ENCODE peak calls at places on chromosomes 2 and 18, in nine cellular contexts. A is HFF-Myc; E is epithelial cell of esophagus; G is suprapubic skin; H is CD8-positive, alpha-beta T cell; J is choroid plexus epithelial cell; M is fibroblast of mammary gland; P is astrocyte of the spinal cord; Q is GM12865. I is an unnamed sample.

GRCh38 chr2:16584094-16584493 is 81.5 kb downstream of the CYRIA start:
- DNase-seq in A (no peak), E (no peak), G (no peak), H (no peak), J (no peak), M (no peak), P (no peak), Q (no peak), I (no peak)

GRCh38 chr2:200619275-200619674 is 33.5 kb downstream of the AOX1 start:
- DNase-seq in A (no peak), E (no peak), G (no peak), H (no peak), J (peak; percentile 47), M (peak; percentile 30), P (no peak), Q (no peak), I (no peak)

GRCh38 chr2:119264781-119265692 is 41.4 kb downstream of the STEAP3 start:
- DNase-seq in A (no peak), E (peak; percentile 67), G (no peak), H (no peak), J (peak; percentile 74), M (peak; percentile 47), P (peak; percentile 43), Q (peak; percentile 61), I (peak; percentile 57)

GRCh38 chr2:179788104-179788503 is 73.3 kb downstream of the ZNF385B start:
- DNase-seq in A (no peak), E (no peak), G (no peak), H (no peak), J (no peak), M (no peak), P (no peak), Q (no peak), I (no peak)

GRCh38 chr2:65232636-65233035 is 5.0 kb downstream of the ACTR2 start:
- DNase-seq in A (no peak), E (peak; percentile 45), G (no peak), H (no peak), J (peak; percentile 76), M (peak; percentile 62), P (peak; percentile 80), Q (peak; percentile 40), I (peak; percentile 78)

GRCh38 chr2:234335676-234336228 is 161.1 kb downstream of the ARL4C start:
- DNase-seq in A (no peak), E (peak; percentile 83), G (peak; percentile 96), H (peak; percentile 31), J (peak; percentile 74), M (peak; percentile 81), P (peak; percentile 67), Q (no peak), I (peak; percentile 78)

GRCh38 chr2:219616550-219616949 is 10.9 kb upstream of the SLC4A3 start:
- DNase-seq in A (no peak), E (no peak), G (no peak), H (no peak), J (no peak), M (no peak), P (no peak), Q (no peak), I (no peak)

GRCh38 chr18:51195086-51195601 is 2.3 kb downstream of the MEX3C start:
- DNase-seq in A (no peak), E (no peak), G (no peak), H (no peak), J (peak; percentile 49), M (peak; percentile 33), P (no peak), Q (no peak), I (no peak)

GRCh38 chr2:157244691-157245090 is 12.8 kb upstream of the GALNT5 start:
- DNase-seq in A (no peak), E (no peak), G (no peak), H (no peak), J (no peak), M (no peak), P (no peak), Q (no peak), I (no peak)

GRCh38 chr2:163198007-163198406 is 359.4 kb upstream of the KCNH7 start:
- DNase-seq in A (no peak), E (peak; percentile 13), G (no peak), H (no peak), J (no peak), M (no peak), P (no peak), Q (no peak), I (no peak)

GRCh38 chr18:31100598-31101147 is 1.5 kb downstream of the DSC2 start:
- DNase-seq in A (no peak), E (peak; percentile 31), G (peak; percentile 62), H (no peak), J (no peak), M (no peak), P (no peak), Q (no peak), I (no peak)

GRCh38 chr2:240302933-240303332 is 132.5 kb upstream of the GPC1 start:
- DNase-seq in A (no peak), E (no peak), G (no peak), H (no peak), J (no peak), M (no peak), P (no peak), Q (no peak), I (no peak)

GRCh38 chr2:139045524-139045923 is 265.3 kb upstream of the NXPH2 start:
- DNase-seq in A (no peak), E (no peak), G (no peak), H (no peak), J (no peak), M (no peak), P (no peak), Q (no peak), I (no peak)

GRCh38 chr2:227805578-227805977 is 8.1 kb upstream of the CCL20 start:
- DNase-seq in A (no peak), E (no peak), G (no peak), H (no peak), J (no peak), M (no peak), P (no peak), Q (peak; percentile 47), I (peak; percentile 30)

GRCh38 chr2:14720319-14720718 is 87.8 kb downstream of the LRATD1 start:
- DNase-seq in A (no peak), E (peak; percentile 34), G (no peak), H (no peak), J (no peak), M (peak; percentile 69), P (peak; percentile 25), Q (no peak), I (peak; percentile 1)

DNA sequence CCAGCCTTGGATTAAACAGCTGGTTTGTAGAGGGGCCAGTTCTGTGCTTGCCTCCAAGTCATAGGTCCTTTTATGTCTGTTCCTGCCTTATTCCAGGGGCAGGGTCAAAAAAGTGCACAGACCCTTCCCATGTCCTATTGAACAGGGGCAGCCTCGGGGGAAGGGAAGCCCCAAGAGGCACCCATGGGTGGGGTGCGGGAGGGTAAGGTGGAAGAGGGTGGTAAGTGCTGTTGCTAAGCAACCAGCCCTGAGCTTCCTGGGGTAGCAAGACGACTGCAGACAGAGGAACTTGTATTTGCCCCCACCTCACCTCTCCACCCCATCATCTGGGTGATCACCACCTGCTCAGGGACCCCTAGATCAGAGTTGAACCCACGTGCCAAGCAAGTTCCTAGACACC is 7.7 kb downstream of the DNMT3A start:
- DNase-seq in A (no peak), E (no peak), G (no peak), H (no peak), J (no peak), M (no peak), P (no peak), Q (no peak), I (no peak)
- H3K4me3 ChIP-seq in A (no peak overlapping the region), E (no peak overlapping the region), G (no peak overlapping the region), H (no peak overlapping the region), J (no peak overlapping the region), M (no peak overlapping the region), P (no peak overlapping the region), Q (no peak overlapping the region), I (no peak overlapping the region)

DNA sequence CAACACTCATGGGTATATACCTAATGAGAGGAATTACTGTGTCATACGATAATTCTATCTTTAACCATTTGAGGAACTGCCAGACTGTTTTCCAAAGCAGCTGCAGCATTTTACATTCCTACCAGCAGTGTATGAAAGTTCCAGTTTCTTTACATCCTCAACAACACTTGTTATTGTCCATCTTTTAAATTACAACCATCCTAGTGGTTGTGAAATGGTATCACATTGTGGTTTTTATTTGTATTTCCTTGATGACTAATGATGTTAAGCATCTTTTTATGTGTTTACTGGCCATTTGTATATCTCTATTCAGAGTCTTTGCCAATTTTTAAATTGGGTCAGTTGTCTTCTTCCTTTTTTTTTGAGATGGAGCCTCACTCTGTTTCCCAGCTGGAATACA is 4.0 kb upstream of the CKAP2L start:
- DNase-seq in A (no peak), E (peak; percentile 51), G (no peak), H (no peak), J (peak; percentile 52), M (peak; percentile 63), P (no peak), Q (no peak), I (peak; percentile 19)
- TF ChIP-seq CTCF in A (peak; percentile 39), E (peak; percentile 34), G (no peak), H (no peak), J (no peak), M (peak; percentile 34), P (no peak), Q (no peak), I (peak; percentile 34)

DNA sequence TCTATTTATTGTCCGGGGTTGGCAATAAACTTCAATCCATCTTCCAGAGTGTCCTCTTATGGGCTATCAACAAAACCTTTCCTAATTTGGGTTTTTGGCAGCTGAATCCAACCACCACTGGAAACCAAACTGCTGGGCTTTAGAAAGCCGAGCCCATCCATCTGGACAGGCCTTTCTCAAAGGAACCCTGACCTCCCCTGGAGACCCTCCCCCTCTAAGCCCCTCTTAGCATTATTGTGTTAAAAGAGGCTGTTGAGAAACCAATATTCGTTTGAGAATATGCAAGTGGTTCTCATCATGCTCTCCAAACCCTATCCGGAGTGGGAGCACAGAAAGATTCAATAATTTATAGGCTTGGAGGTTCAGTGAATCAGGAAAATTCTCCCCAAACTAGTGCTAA is 153.7 kb downstream of the NRP2 start:
- DNase-seq in A (no peak), E (no peak), G (no peak), H (no peak), J (no peak), M (no peak), P (no peak), Q (no peak), I (no peak)
- H3K4me3 ChIP-seq in A (no peak overlapping the region), E (no peak overlapping the region), G (no peak overlapping the region), H (no peak overlapping the region), J (no peak overlapping the region), M (no peak overlapping the region), P (no peak overlapping the region), Q (no peak overlapping the region), I (no peak overlapping the region)

DNA sequence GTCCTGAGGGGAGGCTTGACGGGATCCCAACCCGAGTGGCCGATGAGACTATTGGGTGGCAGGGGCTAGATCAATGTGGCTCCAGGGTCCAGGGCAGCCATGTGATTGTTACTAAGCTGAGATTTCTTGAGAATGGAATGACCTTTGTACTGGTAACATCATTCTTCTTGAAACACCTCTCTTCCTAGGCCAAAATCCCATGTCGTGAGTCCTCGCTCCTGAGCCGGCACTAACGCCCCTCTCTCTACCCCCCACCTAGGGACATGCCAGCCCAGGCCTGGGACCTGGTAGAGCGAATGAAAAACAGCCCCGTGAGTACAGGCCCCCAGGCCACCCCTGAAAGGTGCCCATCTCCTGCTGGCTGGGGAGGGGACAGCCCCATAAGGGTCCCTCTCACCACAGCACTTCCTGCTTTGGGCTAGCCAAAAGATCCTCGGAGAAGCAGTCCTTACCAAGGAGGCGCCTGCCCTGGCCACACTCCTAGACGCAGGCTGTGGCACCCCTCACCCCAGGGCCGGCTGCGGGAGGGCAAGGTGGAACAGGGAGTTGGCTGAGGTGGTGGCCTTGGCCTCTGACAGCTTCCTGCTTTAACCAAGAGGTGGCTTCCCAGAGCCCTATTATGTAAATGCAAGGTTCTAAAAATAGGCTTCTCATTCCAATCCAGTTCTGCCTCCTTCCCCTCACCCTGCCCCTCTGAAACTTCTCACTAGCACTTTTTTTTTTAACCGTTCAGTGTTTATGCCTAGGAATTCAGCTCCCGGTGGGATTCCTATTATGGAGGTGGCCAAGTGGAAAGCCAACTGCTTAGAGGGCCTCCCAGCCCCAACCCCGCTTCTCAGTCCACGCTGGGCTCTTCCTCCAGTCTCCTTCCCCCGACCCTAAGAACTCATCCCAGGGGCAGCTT is 126.6 kb upstream of the PPP1CB start:
- DNase-seq in A (no peak), E (peak; percentile 38), G (no peak), H (peak; percentile 26), J (peak; percentile 87), M (no peak), P (peak; percentile 62), Q (peak; percentile 56), I (peak; percentile 84)
- TF ChIP-seq CTCF in A (no peak), E (no peak), G (no peak), H (no peak), J (peak; percentile 14), M (no peak), P (no peak), Q (no peak), I (no peak)